ENCODE peak calls at places on chromosomes 12 and 14, in nine cellular contexts. W is WTC11; Y is AG09309; C is activated T-helper 9 cell treated with anti-CD3 and anti-CD28 coated beads, Interleukin-2, amount 50 U/mL, for 16 hours; K is head of caudate nucleus; I is activated CD4-positive, alpha-beta T cell treated with anti-CD3 and anti-CD28 coated beads, Interleukin-2, amount 50 U/mL, for 24 hours; O is right lobe of liver; U is HTR-8/SVneo; S is small intestine. X is an unnamed sample.

GRCh38 chr12:92065018-92065499 is 80.6 kb downstream of the BTG1 start:
- DNase-seq in W (no peak), Y (no peak), C (peak), K (peak), I (no peak), O (no peak), U (no peak), S (no peak), X (peak)

GRCh38 chr12:68812553-68813241 is 4.7 kb downstream of the MDM2 start:
- DNase-seq in W (no peak), Y (no peak), C (no peak), K (no peak), I (no peak), O (no peak), U (no peak), S (peak), X (no peak)

GRCh38 chr12:62191747-62192485 is 68.3 kb upstream of the USP15 start:
- DNase-seq in W (peak), Y (no peak), C (no peak), K (peak), I (peak), O (peak), U (peak), S (no peak), X (no peak)

GRCh38 chr14:91354221-91354916 is 63.3 kb downstream of the CCDC88C start:
- DNase-seq in W (no peak), Y (peak), C (no peak), K (no peak), I (no peak), O (no peak), U (no peak), S (no peak), X (no peak)

GRCh38 chr12:64610092-64610659 is at the start of gene RASSF3:
- DNase-seq in W (peak), Y (no peak), C (peak), K (peak), I (peak), O (peak), U (no peak), S (peak), X (peak)

GRCh38 chr12:114275937-114276785 is 129.8 kb downstream of the TBX5 start:
- DNase-seq in W (no peak), Y (peak), C (no peak), K (no peak), I (no peak), O (no peak), U (no peak), S (no peak), X (no peak)

GRCh38 chr12:116591608-116592115 is 32.5 kb downstream of the MAP1LC3B2 start:
- DNase-seq in W (no peak), Y (no peak), C (no peak), K (no peak), I (no peak), O (no peak), U (no peak), S (no peak), X (no peak)

GRCh38 chr14:105852378-105853088 is 326.1 kb downstream of the TMEM121 start:
- DNase-seq in W (no peak), Y (no peak), C (no peak), K (peak), I (no peak), O (no peak), U (no peak), S (no peak), X (peak)

GRCh38 chr12:15987696-15988095 is 76.6 kb downstream of the DERA start:
- DNase-seq in W (no peak), Y (no peak), C (no peak), K (no peak), I (no peak), O (peak), U (no peak), S (no peak), X (no peak)

GRCh38 chr14:75539562-75540478 is 17.6 kb downstream of the BATF start:
- DNase-seq in W (no peak), Y (no peak), C (peak), K (no peak), I (no peak), O (no peak), U (no peak), S (no peak), X (no peak)

GRCh38 chr12:2856051-2856450 is 788 bp downstream of the TEX52 start:
- DNase-seq in W (no peak), Y (no peak), C (no peak), K (no peak), I (no peak), O (no peak), U (no peak), S (no peak), X (no peak)

GRCh38 chr12:53232641-53233538 is 881 bp upstream of the RARG start:
- DNase-seq in W (peak), Y (no peak), C (no peak), K (no peak), I (no peak), O (no peak), U (no peak), S (peak), X (peak)

GRCh38 chr14:96267336-96267735 is 11.3 kb downstream of the BDKRB1 start:
- DNase-seq in W (no peak), Y (no peak), C (no peak), K (no peak), I (no peak), O (peak), U (peak), S (no peak), X (no peak)